ENCODE peak calls at places on chromosome 20, in seven cellular contexts. U, W, S, J, N, P and O are unnamed samples.
A peak's percentile ranks its signal among the peaks of the same experiment; 100 is the strongest.

GRCh38 chr20:15594296-15594695 is 979.0 kb downstream of the KIF16B start:
- DNase-seq in N (no peak), J (no peak), P (no peak), U (no peak), W (no peak), S (no peak), O (no peak)

GRCh38 chr20:64055893-64056638 is 6.6 kb upstream of the SOX18 start:
- DNase-seq in J (peak; percentile 47), W (no peak), P (no peak), S (no peak), U (no peak), N (peak; percentile 88), O (no peak)

GRCh38 chr20:19565721-19566120 is 192.3 kb upstream of the RIN2 start:
- DNase-seq in J (no peak), N (no peak), U (no peak), P (no peak), W (no peak), S (no peak), O (no peak)

GRCh38 chr20:21159658-21160380 is 33.9 kb downstream of the KIZ start:
- DNase-seq in P (no peak), J (no peak), U (no peak), N (no peak), S (no peak), W (no peak), O (no peak)

GRCh38 chr20:61608275-61609085 is 356.4 kb downstream of the CDH4 start:
- DNase-seq in J (no peak), P (no peak), W (no peak), U (no peak), N (peak; percentile 38), S (no peak), O (no peak)

GRCh38 chr20:12968472-12968871 is 40.3 kb upstream of the SPTLC3 start:
- DNase-seq in U (no peak), W (no peak), P (no peak), J (no peak), N (no peak), S (no peak), O (no peak)

GRCh38 chr20:45727044-45727443 is 4.9 kb downstream of the SPINT4 start:
- DNase-seq in P (no peak), W (no peak), J (no peak), N (no peak), S (no peak), U (no peak), O (no peak)

GRCh38 chr20:61797971-61798411 is 267.7 kb downstream of the TAF4 start:
- DNase-seq in J (no peak), W (no peak), S (no peak), P (no peak), N (no peak), U (no peak), O (no peak)

GRCh38 chr20:23019403-23019802 is 15.7 kb upstream of the SSTR4 start:
- DNase-seq in P (no peak), S (no peak), U (no peak), W (no peak), J (no peak), N (no peak), O (no peak)

GRCh38 chr20:11912013-11912663 is 5.6 kb upstream of the BTBD3 start:
- DNase-seq in P (no peak), J (no peak), U (no peak), N (no peak), S (no peak), W (no peak), O (no peak)

GRCh38 chr20:52219441-52219840 is 27.9 kb upstream of the ZFP64 start:
- DNase-seq in W (no peak), N (no peak), P (no peak), J (no peak), U (no peak), S (no peak), O (no peak)

GRCh38 chr20:63074631-63075030 is 67.9 kb upstream of the BHLHE23 start:
- DNase-seq in U (peak; percentile 26), N (no peak), S (peak; percentile 10), J (no peak), P (no peak), W (no peak), O (no peak)

GRCh38 chr20:59697082-59697481 is 92.7 kb downstream of the PHACTR3 start:
- DNase-seq in J (no peak), P (no peak), N (no peak), S (no peak), W (no peak), U (no peak), O (no peak)

GRCh38 chr20:19913927-19914614 is 103.1 kb upstream of the NAA20 start:
- DNase-seq in P (no peak), S (no peak), N (no peak), U (no peak), J (no peak), W (no peak), O (no peak)

GRCh38 chr20:37749620-37750403 is 56.0 kb downstream of the CTNNBL1 start:
- DNase-seq in J (no peak), N (no peak), S (no peak), W (no peak), P (no peak), U (no peak), O (no peak)

GRCh38 chr20:58192567-58192966 is 35.9 kb downstream of the ANKRD60 start:
- DNase-seq in P (no peak), W (no peak), N (no peak), J (no peak), S (no peak), U (no peak), O (no peak)

DNA sequence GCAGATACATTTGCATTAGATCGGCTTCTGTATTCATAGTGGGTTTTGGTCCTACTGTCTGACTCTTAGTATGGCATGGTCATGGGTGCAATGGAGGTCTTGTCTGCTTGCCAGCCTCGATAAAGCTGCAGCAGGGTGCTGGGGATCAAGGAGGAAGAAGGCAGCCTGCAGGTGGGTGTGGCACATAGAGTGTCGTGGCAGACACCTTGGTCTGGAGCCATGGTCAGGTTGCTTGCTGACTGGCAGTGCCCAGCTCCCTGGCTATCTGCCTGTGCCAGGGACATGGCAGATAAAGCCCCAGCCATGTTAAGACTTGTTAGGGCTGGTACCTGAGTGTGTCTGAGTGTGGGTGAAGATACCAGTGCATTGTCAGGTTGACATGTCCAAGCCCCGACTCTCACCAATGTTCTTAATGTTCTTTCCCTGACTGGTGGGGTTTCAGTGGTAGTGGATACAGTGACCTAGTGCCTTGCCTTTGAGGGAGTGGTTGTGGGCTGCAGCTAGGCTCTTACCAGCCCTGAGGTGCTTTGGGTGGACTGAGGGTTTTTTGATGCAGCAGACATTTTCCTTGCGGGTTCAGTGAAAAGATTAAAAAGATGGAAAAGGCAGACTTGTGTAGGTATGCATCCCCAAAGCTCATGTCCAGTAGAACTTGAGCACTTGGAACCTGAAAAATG is 1.8 kb downstream of the FAM83D start:
- DNase-seq in U (no peak), W (peak; percentile 33), P (no peak), S (no peak), N (no peak), J (no peak), O (no peak)
- TF ChIP-seq CTCF in U (no peak), W (no peak), P (no peak), S (no peak), N (no peak), J (no peak), O (no peak)

GRCh38 chr20:17679786-17680127 is 2.3 kb downstream of the RRBP1 start:
- DNase-seq in J (no peak), U (no peak), N (no peak), S (no peak), P (peak; percentile 66), W (no peak), O (no peak)

GRCh38 chr20:17680836-17681740 is 954 bp downstream of the RRBP1 start:
- DNase-seq in U (peak; percentile 95), S (peak; percentile 92), N (peak; percentile 92), P (peak; percentile 90), W (peak; percentile 73), J (peak; percentile 88), O (peak; percentile 15)

GRCh38 chr20:17681741-17682102 is 320 bp downstream of the RRBP1 start:
- DNase-seq in S (no peak), P (no peak), J (no peak), U (no peak), N (no peak), W (no peak), O (no peak)

GRCh38 chr20:17678886-17679285 is 3.2 kb downstream of the RRBP1 start:
- DNase-seq in J (no peak), S (no peak), W (no peak), U (no peak), P (no peak), N (no peak), O (no peak)

DNA sequence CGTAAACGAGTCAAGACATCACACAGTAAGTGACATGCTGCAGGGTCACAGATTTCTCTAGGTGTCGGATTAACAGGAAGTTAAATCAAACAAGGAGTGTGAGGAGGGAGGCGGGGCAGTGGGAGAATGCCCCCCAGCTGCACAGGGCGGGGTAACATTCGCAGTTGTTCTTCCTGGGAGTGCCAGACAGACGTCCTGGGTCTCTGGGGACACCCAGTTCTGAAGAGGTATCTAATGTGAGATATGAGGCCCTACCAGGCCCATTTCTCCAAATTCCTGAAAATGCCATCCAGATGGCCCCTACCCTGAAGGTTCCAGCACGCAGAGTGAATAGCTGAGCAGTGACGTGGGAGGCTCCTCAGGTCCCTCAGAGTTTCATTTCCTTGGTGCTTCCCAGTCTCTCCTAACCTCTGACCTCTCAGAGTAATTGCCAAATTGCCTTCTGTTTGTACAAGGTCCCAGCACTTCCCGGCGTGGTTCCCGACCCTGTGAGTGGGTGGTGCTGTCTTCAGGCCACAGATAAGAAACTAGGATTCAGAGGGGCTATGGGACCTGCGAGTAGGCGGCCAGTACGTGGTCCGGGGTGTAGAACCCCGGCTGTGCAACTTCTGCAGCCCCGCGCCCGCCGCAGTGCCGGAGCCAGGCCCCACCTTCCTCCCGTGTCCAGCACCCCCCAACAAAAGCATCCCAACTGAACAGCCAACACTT is 1.8 kb downstream of the RRBP1 start:
- DNase-seq in W (no peak), S (peak; percentile 80), P (peak; percentile 73), U (peak; percentile 82), N (peak; percentile 75), J (peak; percentile 58), O (no peak)
- H3K27ac ChIP-seq in W (peak overlapping the region; percentile 91), S (peak overlapping the region; percentile 97), P (peak overlapping the region; percentile 82), U (peak overlapping the region; percentile 95), N (peak overlapping the region; percentile 81), J (peak overlapping the region; percentile 81), O (peak overlapping the region; percentile 99)

GRCh38 chr20:5770240-5770986 is 20.2 kb downstream of the SHLD1 start:
- DNase-seq in U (no peak), J (no peak), S (no peak), N (no peak), P (no peak), W (no peak), O (no peak)

GRCh38 chr20:5772704-5773103 is 22.5 kb downstream of the SHLD1 start:
- DNase-seq in S (no peak), J (no peak), W (no peak), P (no peak), U (no peak), N (no peak), O (no peak)

GRCh38 chr20:5773589-5773988 is 23.4 kb downstream of the SHLD1 start:
- DNase-seq in P (no peak), J (no peak), S (no peak), U (no peak), W (no peak), N (no peak), O (no peak)

GRCh38 chr20:5767493-5768098 is 17.4 kb downstream of the SHLD1 start:
- DNase-seq in S (no peak), U (no peak), W (peak; percentile 33), P (no peak), N (no peak), J (peak; percentile 38), O (no peak)

GRCh38 chr20:5770987-5771318 is 20.8 kb downstream of the SHLD1 start:
- DNase-seq in W (no peak), P (no peak), U (no peak), S (no peak), J (no peak), N (no peak), O (no peak)
- H3K4me1 ChIP-seq in W (peaks cover 5% of the 10 kb centered on the region), P (no peaks in the 10 kb centered on the region), U (no peaks in the 10 kb centered on the region), S (no peaks in the 10 kb centered on the region), J (peaks cover 6% of the 10 kb centered on the region), N (peaks cover 6% of the 10 kb centered on the region), O (no peaks in the 10 kb centered on the region)

GRCh38 chr20:41245086-41245707 is 72.3 kb downstream of the ZHX3 start:
- DNase-seq in N (no peak), S (no peak), U (no peak), P (no peak), W (no peak), J (no peak), O (no peak)
- TF ChIP-seq CTCF in N (no peak), S (no peak), U (peak; percentile 22), P (peak; percentile 32), W (no peak), J (peak; percentile 25), O (no peak)